ENCODE peak calls at places on chromosomes 4 and X, in seven cellular contexts. D is MG63, C is colonic mucosa, X is tibial artery, B is right cardiac atrium, W is EH, V is NCI-H2029. N is an unnamed sample.

GRCh38 chr4:100208964-100209363 is 18.7 kb upstream of the DDIT4L start:
- DNase-seq in D (no peak), C (no peak), X (no peak), B (no peak), W (no peak), V (no peak), N (no peak)

GRCh38 chr4:87392183-87392582 is 1.2 kb upstream of the HSD17B11 start:
- DNase-seq in D (no peak), C (no peak), X (no peak), B (no peak), W (no peak), V (no peak), N (no peak)

GRCh38 chr4:147110473-147110872 is 164.8 kb upstream of the TTC29 start:
- DNase-seq in D (no peak), C (no peak), X (no peak), B (no peak), W (no peak), V (no peak), N (no peak)

GRCh38 chr4:42655921-42656735 is 777 bp downstream of the ATP8A1 start:
- DNase-seq in D (peak; percentile 30), C (peak; percentile 55), X (peak; percentile 70), B (peak; percentile 80), W (peak; percentile 7), V (peak; percentile 13), N (peak; percentile 40)

GRCh38 chrX:7985568-7985967 is 58.4 kb upstream of the PNPLA4 start:
- DNase-seq in D (no peak), C (no peak), X (no peak), B (no peak), W (peak; percentile 49), V (no peak), N (no peak)

GRCh38 chrX:27354021-27354420 is 109.1 kb downstream of the PPP4R3C start:
- DNase-seq in D (no peak), C (no peak), X (no peak), B (no peak), W (no peak), V (no peak), N (no peak)

GRCh38 chr4:6001965-6002833 is 16.0 kb downstream of the C4orf50 start:
- DNase-seq in D (no peak), C (no peak), X (peak; percentile 31), B (no peak), W (no peak), V (no peak), N (no peak)

GRCh38 chrX:114584434-114584943 is 603 bp downstream of the HTR2C start:
- DNase-seq in D (peak; percentile 13), C (no peak), X (no peak), B (peak; percentile 21), W (no peak), V (no peak), N (no peak)

GRCh38 chr4:143364063-143364462 is 27.4 kb downstream of the GAB1 start:
- DNase-seq in D (no peak), C (no peak), X (no peak), B (no peak), W (no peak), V (no peak), N (no peak)

N was measured in left ventricle myocardium inferior.